ENCODE peak calls at places on chromosome 11, in seven cellular contexts. T is fibroblast of pulmonary artery, I is tibial nerve, G is psoas muscle, R is cardiac muscle cell, Z is left ventricle myocardium inferior, W is adrenal gland. X is an unnamed sample.

GRCh38 chr11:69525516-69526452 is 44.3 kb downstream of the LINC01488 start:
- DNase-seq in T (no peak), I (no peak), G (no peak), R (no peak), Z (no peak), W (peak; percentile 8), X (no peak)

GRCh38 chr11:1201395-1202153 is 21.3 kb upstream of the MUC5B start:
- DNase-seq in T (peak; percentile 17), I (no peak), G (no peak), R (no peak), Z (no peak), W (no peak), X (no peak)

GRCh38 chr11:113504586-113504985 is 29.4 kb upstream of the DRD2 start:
- DNase-seq in T (no peak), I (no peak), G (no peak), R (peak; percentile 58), Z (no peak), W (no peak), X (no peak)

GRCh38 chr11:44989831-44990566 is 39.3 kb upstream of the TP53I11 start:
- DNase-seq in T (peak; percentile 38), I (no peak), G (peak; percentile 51), R (peak; percentile 62), Z (peak; percentile 86), W (no peak), X (no peak)

GRCh38 chr11:13297917-13298356 is 20.3 kb downstream of the BMAL1 start:
- DNase-seq in T (no peak), I (no peak), G (no peak), R (no peak), Z (no peak), W (peak; percentile 27), X (no peak)

GRCh38 chr11:43580735-43581369 is 99.7 kb upstream of the HSD17B12 start:
- DNase-seq in T (no peak), I (no peak), G (no peak), R (no peak), Z (no peak), W (no peak), X (no peak)

GRCh38 chr11:45538363-45538762 is 127.1 kb downstream of the CHST1 start:
- DNase-seq in T (no peak), I (no peak), G (peak; percentile 22), R (peak; percentile 47), Z (peak; percentile 18), W (no peak), X (no peak)

GRCh38 chr11:110119317-110119716 is 26.1 kb downstream of the ZC3H12C start:
- DNase-seq in T (no peak), I (no peak), G (no peak), R (no peak), Z (no peak), W (no peak), X (no peak)

GRCh38 chr11:129974237-129974636 is 28.4 kb downstream of the PRDM10 start:
- DNase-seq in T (no peak), I (no peak), G (no peak), R (no peak), Z (no peak), W (no peak), X (no peak)

GRCh38 chr11:117887431-117888139 is 11.1 kb upstream of the FXYD6 start:
- DNase-seq in T (no peak), I (no peak), G (no peak), R (no peak), Z (no peak), W (no peak), X (no peak)

GRCh38 chr11:9951714-9952275 is 287.9 kb downstream of the SWAP70 start:
- DNase-seq in T (peak; percentile 42), I (peak; percentile 20), G (peak; percentile 21), R (peak; percentile 54), Z (no peak), W (no peak), X (no peak)

GRCh38 chr11:15901790-15902189 is 454.6 kb downstream of the SOX6 start:
- DNase-seq in T (no peak), I (no peak), G (no peak), R (no peak), Z (no peak), W (no peak), X (peak; percentile 38)

GRCh38 chr11:78350646-78351165 is 66.9 kb downstream of the GAB2 start:
- DNase-seq in T (peak; percentile 76), I (peak; percentile 39), G (no peak), R (peak; percentile 80), Z (no peak), W (no peak), X (no peak)

GRCh38 chr11:12719221-12719620 is 45.0 kb downstream of the TEAD1 start:
- DNase-seq in T (no peak), I (no peak), G (no peak), R (peak; percentile 46), Z (no peak), W (no peak), X (no peak)

DNA sequence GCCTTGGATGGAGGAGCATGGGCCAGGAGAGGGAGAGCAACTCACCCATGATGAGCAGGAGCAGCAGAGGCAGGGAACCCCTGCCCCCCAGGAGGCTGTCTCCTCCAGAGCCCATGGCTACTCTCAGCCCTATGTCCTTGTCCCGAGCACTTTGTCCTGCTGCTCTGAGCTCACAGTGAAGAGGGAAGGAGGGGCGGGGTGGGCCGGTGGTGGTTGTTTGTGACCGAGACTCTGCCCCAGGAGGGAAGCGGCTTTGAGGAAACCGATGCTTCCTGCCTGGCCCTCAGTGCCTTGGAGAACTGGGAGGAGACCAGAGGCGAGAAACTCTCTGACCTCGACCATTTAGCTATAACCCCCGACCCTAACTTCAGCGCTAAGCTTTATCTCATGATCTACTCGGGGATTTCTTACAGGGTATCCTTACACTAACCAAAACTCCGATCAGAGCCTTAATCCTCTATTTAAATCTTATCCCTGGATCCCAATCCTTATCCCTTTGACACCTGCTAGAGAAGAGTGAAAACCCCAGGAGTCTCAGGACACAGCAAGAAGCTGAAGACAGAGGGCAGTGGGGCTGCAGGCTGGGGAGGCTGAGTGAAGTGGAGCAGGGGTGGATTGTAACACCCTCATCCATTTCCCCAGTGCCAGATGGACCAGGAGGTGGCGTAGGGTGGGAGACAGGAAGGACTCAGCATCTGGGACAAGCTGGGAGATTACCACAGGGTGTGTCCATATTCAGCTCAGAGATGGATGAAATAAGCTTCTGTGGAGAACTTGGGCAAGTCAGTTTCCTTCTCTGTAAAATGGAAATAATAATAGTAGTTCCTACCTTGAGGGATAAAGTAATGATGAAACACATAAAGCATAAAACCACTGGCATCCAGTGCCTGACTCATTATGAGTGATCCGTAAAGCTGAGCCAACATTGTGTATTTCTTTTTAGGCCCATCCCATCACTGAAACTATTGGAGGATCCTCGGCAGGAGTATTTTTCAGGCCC is at the start of gene ROBO4:
- DNase-seq in T (peak; percentile 94), I (peak; percentile 34), G (peak; percentile 53), R (peak; percentile 90), Z (peak; percentile 74), W (peak; percentile 62), X (no peak)
- TF ChIP-seq CTCF in T (peak; percentile 24), I (no peak), G (no peak), R (peak; percentile 16), Z (peak; percentile 19), W (no peak), X (no peak)

DNA sequence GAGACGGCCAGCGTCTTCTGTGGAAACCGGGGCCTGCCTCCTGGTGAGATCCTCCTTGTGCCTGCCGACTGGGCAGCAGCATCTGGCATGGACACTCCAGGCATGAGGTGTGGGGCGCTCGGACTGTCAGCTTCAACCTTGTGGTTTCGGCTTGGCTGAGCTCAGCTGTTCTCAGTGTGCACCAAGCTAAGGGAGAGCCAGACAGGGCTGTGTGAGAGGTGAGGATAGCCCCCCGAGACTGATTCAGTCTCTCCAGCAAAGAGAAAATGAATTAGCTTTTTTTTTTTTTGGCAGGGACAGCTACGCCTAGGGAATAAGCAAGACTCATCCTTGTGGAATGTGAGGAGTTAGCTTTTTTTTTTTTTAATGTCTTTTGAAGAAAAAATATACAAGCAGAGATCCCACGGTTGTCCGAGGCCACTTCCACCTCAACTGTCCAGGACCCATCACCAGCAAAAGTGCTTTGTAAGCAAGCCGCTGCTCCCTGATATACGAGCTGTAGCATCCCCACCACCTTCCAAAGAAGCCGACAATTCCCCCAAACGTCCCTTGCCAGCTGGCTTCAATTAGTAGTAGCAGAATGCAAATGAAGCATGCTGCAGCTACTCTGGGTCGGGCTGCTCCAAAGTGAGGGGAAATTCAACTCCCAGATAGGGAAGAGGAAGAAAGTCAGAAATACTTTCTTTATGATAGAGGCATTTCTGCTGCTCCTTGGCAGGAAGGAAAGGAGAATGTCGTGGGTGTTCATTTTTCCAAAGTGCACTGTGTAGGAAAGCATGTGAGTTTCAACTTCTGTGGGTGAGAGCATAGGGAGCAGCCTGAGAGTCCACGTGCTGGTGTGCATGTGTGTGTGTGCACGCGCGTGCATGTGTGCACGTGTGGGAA is 9.8 kb upstream of the THY1 start:
- DNase-seq in T (peak; percentile 58), I (no peak), G (peak; percentile 33), R (peak; percentile 84), Z (no peak), W (peak; percentile 35), X (no peak)
- H3K4me3 ChIP-seq in T (peak overlapping the region; percentile 22), I (no peak overlapping the region), G (no peak overlapping the region), R (no peak overlapping the region), Z (peak overlapping the region; percentile 6), W (no peak overlapping the region), X (no peak overlapping the region)

GRCh38 chr11:122816701-122817100 is 21.6 kb upstream of the CRTAM start:
- DNase-seq in T (peak; percentile 59), I (no peak), G (no peak), R (peak; percentile 49), Z (no peak), W (no peak), X (no peak)

GRCh38 chr11:122812612-122813011 is 25.7 kb upstream of the CRTAM start:
- DNase-seq in T (no peak), I (no peak), G (no peak), R (no peak), Z (no peak), W (no peak), X (no peak)

GRCh38 chr11:122813176-122813917 is 25.0 kb upstream of the CRTAM start:
- DNase-seq in T (no peak), I (no peak), G (no peak), R (no peak), Z (no peak), W (no peak), X (no peak)

GRCh38 chr11:122815900-122816299 is 22.4 kb upstream of the CRTAM start:
- DNase-seq in T (no peak), I (no peak), G (no peak), R (no peak), Z (no peak), W (no peak), X (no peak)

GRCh38 chr11:122814401-122814800 is 23.9 kb upstream of the CRTAM start:
- DNase-seq in T (no peak), I (no peak), G (no peak), R (peak; percentile 10), Z (no peak), W (no peak), X (no peak)
- TF ChIP-seq CTCF in T (peak; percentile 18), I (no peak), G (no peak), R (peak; percentile 30), Z (no peak), W (no peak), X (peak; percentile 29)

DNA sequence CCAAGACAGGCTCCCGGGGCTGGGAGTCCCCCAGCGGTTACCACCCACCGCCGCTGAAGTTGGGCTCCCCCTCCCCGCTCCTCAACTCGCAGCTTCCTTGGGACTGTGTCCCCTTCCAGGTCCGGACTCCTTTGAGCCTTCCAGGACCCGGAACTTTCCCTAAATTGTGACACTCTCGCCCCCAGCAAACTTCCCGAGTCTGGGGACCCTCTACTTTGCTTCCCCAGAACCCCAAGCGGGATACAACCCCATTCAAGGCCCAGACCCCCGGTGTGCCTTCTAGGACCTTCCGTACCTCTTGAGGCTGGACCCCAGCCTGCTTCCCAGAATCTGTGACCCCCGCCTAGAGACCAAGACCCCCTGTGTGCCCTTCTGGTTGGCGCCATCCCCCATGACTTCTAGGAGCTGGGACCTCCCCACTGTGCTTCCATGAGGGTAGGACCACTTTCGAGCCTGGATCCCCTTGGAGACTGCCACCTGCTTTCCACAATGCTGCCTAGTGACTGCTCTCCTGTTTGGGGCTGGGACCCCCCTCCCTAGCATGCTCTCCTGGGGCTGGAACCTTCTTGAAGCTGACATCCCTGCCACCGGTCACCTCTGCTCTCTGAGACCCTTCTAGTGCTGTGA is 602 bp downstream of the MYRF start:
- DNase-seq in T (no peak), I (no peak), G (no peak), R (no peak), Z (no peak), W (no peak), X (no peak)
- H3K4me3 ChIP-seq in T (peak overlapping the region; percentile 64), I (peak overlapping the region; percentile 42), G (peak overlapping the region; percentile 55), R (peak overlapping the region; percentile 69), Z (peak overlapping the region; percentile 60), W (no peak overlapping the region), X (peak overlapping the region; percentile 38)

X was measured in LNCaP clone FGC.